ENCODE peak calls at places on chromosome 21, in four cellular contexts. E, V, N and T are unnamed samples.
A peak's percentile ranks its signal among the peaks of the same experiment; 100 is the strongest.

GRCh38 chr21:46486481-46487000 is 27.9 kb downstream of the DIP2A start:
- DNase-seq in E (no peak), V (no peak), N (no peak), T (no peak)

GRCh38 chr21:43292041-43292865 is 123.4 kb downstream of the CRYAA start:
- DNase-seq in E (no peak), V (peak; percentile 40), N (no peak), T (peak; percentile 76)

GRCh38 chr21:43352568-43353281 is 74.2 kb downstream of the SIK1 start:
- DNase-seq in E (no peak), V (no peak), N (no peak), T (no peak)

GRCh38 chr21:45539796-45540600 is 2.2 kb downstream of the SLC19A1 start:
- DNase-seq in E (no peak), V (peak; percentile 39), N (peak; percentile 74), T (peak; percentile 70)

GRCh38 chr21:38333290-38334272 is 76.8 kb downstream of the KCNJ15 start:
- DNase-seq in E (peak; percentile 62), V (no peak), N (no peak), T (no peak)

GRCh38 chr21:33201945-33202344 is 27.8 kb upstream of the IFNAR2 start:
- DNase-seq in E (no peak), V (no peak), N (no peak), T (no peak)

GRCh38 chr21:44706026-44706705 is 5.2 kb downstream of the TSPEAR start:
- DNase-seq in E (no peak), V (no peak), N (peak; percentile 65), T (no peak)

GRCh38 chr21:42887321-42887720 is 5.8 kb upstream of the NDUFV3 start:
- DNase-seq in E (no peak), V (peak; percentile 10), N (no peak), T (no peak)

GRCh38 chr21:25708467-25709065 is 26.1 kb downstream of the ATP5PF start:
- DNase-seq in E (peak; percentile 69), V (no peak), N (no peak), T (no peak)

GRCh38 chr21:15397258-15397657 is 332.5 kb upstream of the NRIP1 start:
- DNase-seq in E (no peak), V (no peak), N (no peak), T (no peak)

GRCh38 chr21:18608226-18608625 is 204.6 kb upstream of the TMPRSS15 start:
- DNase-seq in E (no peak), V (no peak), N (no peak), T (no peak)

GRCh38 chr21:42665026-42665425 is 11.6 kb downstream of the PDE9A start:
- DNase-seq in E (peak; percentile 31), V (no peak), N (no peak), T (no peak)

GRCh38 chr21:15441060-15441493 is 288.7 kb upstream of the USP25 start:
- DNase-seq in E (no peak), V (no peak), N (no peak), T (no peak)

GRCh38 chr21:33783173-33783572 is 132.4 kb downstream of the ATP5PO start:
- DNase-seq in E (no peak), V (no peak), N (no peak), T (no peak)

GRCh38 chr21:33289199-33289819 is 23.1 kb downstream of the IL10RB start:
- DNase-seq in E (peak; percentile 71), V (no peak), N (no peak), T (no peak)

GRCh38 chr21:33642896-33643657 is 776 bp downstream of the ITSN1 start:
- DNase-seq in E (peak; percentile 35), V (peak; percentile 60), N (peak; percentile 86), T (no peak)

GRCh38 chr21:41186763-41187536 is 19.0 kb downstream of the BACE2 start:
- DNase-seq in E (no peak), V (no peak), N (no peak), T (no peak)

GRCh38 chr21:41185802-41186201 is 17.8 kb downstream of the BACE2 start:
- DNase-seq in E (no peak), V (no peak), N (no peak), T (no peak)

GRCh38 chr21:41183575-41183974 is 15.6 kb downstream of the BACE2 start:
- DNase-seq in E (peak; percentile 52), V (no peak), N (no peak), T (no peak)

GRCh38 chr21:41180752-41181151 is 12.8 kb downstream of the BACE2 start:
- DNase-seq in E (no peak), V (no peak), N (no peak), T (no peak)

GRCh38 chr21:41182547-41182946 is 14.6 kb downstream of the BACE2 start:
- DNase-seq in E (no peak), V (no peak), N (no peak), T (no peak)
- TF ChIP-seq CTCF in E (no peak), V (no peak), N (no peak), T (no peak)

GRCh38 chr21:35615325-35615724 is 445.0 kb downstream of the SETD4 start:
- DNase-seq in E (no peak), V (no peak), N (no peak), T (no peak)

GRCh38 chr21:35614412-35614901 is 445.9 kb downstream of the SETD4 start:
- DNase-seq in E (peak; percentile 48), V (no peak), N (no peak), T (no peak)

GRCh38 chr21:35619184-35619583 is 441.1 kb downstream of the SETD4 start:
- DNase-seq in E (peak; percentile 47), V (no peak), N (no peak), T (no peak)

GRCh38 chr21:35617491-35617890 is 442.8 kb downstream of the SETD4 start:
- DNase-seq in E (no peak), V (no peak), N (no peak), T (no peak)

DNA sequence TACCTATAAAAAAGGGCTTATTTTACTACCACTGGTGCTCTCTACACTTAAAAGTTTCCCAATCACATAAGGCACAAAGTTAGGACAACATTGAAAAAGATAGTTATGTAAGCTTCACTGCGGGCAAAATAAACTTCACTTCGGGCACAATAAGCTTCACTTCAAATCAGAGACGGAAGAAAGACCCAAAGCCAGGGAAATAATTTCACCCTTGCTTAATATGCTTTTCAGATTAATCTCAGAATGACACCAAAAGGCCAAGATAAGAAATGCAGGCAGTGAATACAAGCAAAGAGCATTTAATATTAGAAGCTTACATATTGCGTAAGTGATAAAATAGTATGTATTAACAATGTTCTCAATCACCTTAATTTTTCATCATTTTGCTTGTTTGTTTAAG is 444.2 kb downstream of the SETD4 start:
- DNase-seq in E (peak; percentile 78), V (no peak), N (no peak), T (no peak)
- TF ChIP-seq CTCF in E (peak; percentile 50), V (peak; percentile 38), N (peak; percentile 75), T (peak; percentile 86)

DNA sequence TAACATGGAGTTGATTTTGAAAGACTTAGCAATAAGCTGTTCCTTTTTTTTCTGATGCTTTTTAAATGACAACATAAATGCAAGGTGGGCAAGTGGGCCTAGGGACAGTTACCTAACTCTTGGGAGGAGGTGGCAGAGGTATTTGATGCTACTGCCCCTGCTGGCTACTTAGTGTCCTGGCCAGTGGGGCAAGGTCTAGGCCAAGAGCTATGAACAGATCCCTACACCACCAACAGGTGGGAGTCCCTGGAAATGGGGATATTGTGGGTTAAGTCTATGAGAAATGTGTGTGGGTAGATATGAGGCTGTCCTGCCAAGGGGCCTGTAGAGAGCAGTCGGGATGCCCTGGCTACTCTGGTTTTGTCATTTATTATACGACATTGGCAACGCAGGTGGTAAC is 31.3 kb upstream of the B3GALT5 start:
- DNase-seq in E (no peak), V (no peak), N (peak; percentile 54), T (no peak)
- TF ChIP-seq CTCF in E (no peak), V (no peak), N (no peak), T (no peak)

GRCh38 chr21:17269760-17270159 is 243.1 kb upstream of the CXADR start:
- DNase-seq in E (no peak), V (no peak), N (no peak), T (no peak)

DNA sequence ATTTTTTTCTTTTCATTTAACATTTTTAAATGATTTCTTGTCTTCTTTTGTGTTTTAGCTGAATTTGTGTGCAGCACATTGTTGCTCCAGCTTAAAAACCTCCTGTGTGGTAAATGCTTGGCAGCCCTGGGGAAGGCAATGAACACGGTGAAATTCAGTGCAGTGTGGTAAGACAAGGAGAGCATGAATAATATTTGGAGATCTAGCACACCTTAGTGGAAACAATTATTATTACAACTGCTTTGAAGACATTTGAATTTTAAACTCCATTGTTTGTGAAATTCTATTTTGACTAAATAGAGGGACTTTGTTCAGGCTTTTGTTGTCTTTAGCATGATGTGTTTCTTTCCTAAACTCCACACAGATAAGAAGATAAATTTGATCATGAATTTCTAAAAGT is 242.6 kb upstream of the CXADR start:
- DNase-seq in E (peak; percentile 72), V (no peak), N (no peak), T (no peak)
- TF ChIP-seq CTCF in E (peak; percentile 42), V (peak; percentile 38), N (peak; percentile 71), T (peak; percentile 90)

DNA sequence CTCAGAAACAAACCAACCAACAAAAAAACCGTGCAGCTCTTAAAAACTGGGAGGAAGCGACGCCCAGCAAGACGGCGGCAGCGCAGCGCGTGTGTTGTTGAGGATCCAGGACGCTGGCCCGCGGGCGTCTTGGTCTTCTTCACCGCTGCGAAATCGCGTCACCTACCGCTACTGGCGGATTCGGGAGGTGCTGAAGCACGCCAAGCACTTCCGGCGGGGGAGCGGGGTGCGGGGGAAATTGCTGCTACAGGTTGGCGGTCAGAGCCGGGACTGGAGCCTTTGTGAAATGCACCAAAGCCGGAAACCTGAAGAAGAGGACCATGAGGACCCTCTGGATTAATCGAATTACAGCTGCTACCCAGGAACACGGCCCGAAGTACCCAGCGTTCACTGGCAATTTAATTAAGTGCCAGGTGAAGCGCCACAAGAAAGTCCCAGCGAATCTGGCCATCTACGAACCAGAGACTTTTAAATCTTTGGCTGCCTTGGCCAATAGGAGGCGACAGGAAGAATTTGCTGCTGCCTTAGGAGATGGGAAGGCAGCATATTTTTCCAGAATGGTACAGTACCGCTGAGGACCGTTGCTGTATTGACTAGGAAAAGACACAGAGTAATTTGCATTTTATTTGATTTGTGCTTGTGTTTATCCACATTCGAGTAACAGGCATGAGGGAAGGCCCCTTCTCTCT is 11.9 kb upstream of the RIPPLY3 start:
- DNase-seq in E (peak; percentile 47), V (no peak), N (no peak), T (no peak)
- TF ChIP-seq CTCF in E (peak; percentile 16), V (no peak), N (no peak), T (no peak)

GRCh38 chr21:29340228-29340627 is 41.5 kb downstream of the BACH1 start:
- DNase-seq in E (no peak), V (no peak), N (no peak), T (no peak)

GRCh38 chr21:29346281-29346680 is 47.6 kb downstream of the BACH1 start:
- DNase-seq in E (no peak), V (no peak), N (no peak), T (no peak)

GRCh38 chr21:29338256-29338655 is 39.5 kb downstream of the BACH1 start:
- DNase-seq in E (no peak), V (no peak), N (no peak), T (no peak)

GRCh38 chr21:29343517-29343916 is 44.8 kb downstream of the BACH1 start:
- DNase-seq in E (peak; percentile 43), V (no peak), N (no peak), T (no peak)

DNA sequence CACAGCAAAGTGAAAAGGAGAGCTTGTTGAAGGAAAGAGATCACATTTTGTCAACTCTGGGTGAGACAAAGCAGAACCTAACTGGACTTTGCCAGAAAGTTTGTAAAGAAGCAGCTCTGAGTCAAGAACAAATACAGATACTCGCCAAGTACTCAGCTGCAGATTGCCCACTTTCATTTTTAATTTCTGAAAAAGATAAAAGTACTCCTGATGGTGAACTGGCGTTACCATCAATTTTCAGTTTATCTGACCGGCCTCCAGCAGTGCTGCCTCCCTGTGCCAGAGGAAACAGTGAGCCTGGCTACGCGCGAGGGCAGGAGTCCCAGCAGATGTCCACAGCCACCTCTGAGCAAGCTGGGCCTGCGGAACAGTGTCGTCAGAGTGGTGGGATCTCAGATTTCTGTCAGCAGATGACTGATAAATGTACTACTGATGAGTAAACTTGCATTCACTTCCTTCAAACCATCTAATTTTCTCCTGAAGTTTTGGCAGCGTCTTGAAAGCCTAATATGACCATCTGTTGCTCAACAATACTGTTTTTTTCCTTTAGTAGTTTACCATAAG is 43.8 kb downstream of the BACH1 start:
- DNase-seq in E (peak; percentile 91), V (peak; percentile 53), N (no peak), T (no peak)
- TF ChIP-seq CTCF in E (no peak), V (no peak), N (no peak), T (no peak)